ENCODE peak calls at places on chromosomes 12 and 14, in ten cellular contexts. L, R, J, F, C, A, M, T, V and N are unnamed samples.

GRCh38 chr14:31990959-31991541 is 86.1 kb upstream of the ARHGAP5 start:
- DNase-seq in L (peak; percentile 23), R (no peak), J (peak; percentile 67), F (no peak), C (no peak), A (no peak), M (no peak), T (no peak), V (no peak), N (no peak)

GRCh38 chr12:108734200-108734906 is 3.0 kb upstream of the CORO1C start:
- DNase-seq in L (peak; percentile 73), R (peak; percentile 61), J (peak; percentile 79), F (no peak), C (no peak), A (no peak), M (no peak), T (peak; percentile 75), V (peak; percentile 86), N (no peak)

GRCh38 chr12:52670961-52671360 is 9.2 kb downstream of the KRT1 start:
- DNase-seq in L (no peak), R (no peak), J (no peak), F (no peak), C (no peak), A (no peak), M (no peak), T (no peak), V (no peak), N (no peak)

GRCh38 chr14:64444984-64445845 is 20.1 kb upstream of the AKAP5 start:
- DNase-seq in L (peak; percentile 84), R (no peak), J (peak; percentile 93), F (no peak), C (peak; percentile 54), A (no peak), M (no peak), T (peak; percentile 69), V (no peak), N (no peak)

GRCh38 chr12:66813137-66813867 is 134.4 kb upstream of the GRIP1 start:
- DNase-seq in L (no peak), R (no peak), J (no peak), F (no peak), C (no peak), A (no peak), M (no peak), T (no peak), V (no peak), N (no peak)

GRCh38 chr12:76883151-76883550 is 4.3 kb upstream of the CSRP2 start:
- DNase-seq in L (no peak), R (no peak), J (peak; percentile 43), F (no peak), C (no peak), A (no peak), M (no peak), T (no peak), V (no peak), N (no peak)

GRCh38 chr14:99952453-99952852 is 112.8 kb upstream of the EVL start:
- DNase-seq in L (no peak), R (no peak), J (no peak), F (no peak), C (no peak), A (no peak), M (no peak), T (no peak), V (no peak), N (no peak)

GRCh38 chr12:95940514-95940913 is 1.9 kb downstream of the CCDC38 start:
- DNase-seq in L (no peak), R (no peak), J (no peak), F (no peak), C (no peak), A (no peak), M (no peak), T (no peak), V (no peak), N (no peak)

GRCh38 chr12:79927772-79928474 is 7.0 kb downstream of the PPP1R12A start:
- DNase-seq in L (no peak), R (no peak), J (peak; percentile 10), F (no peak), C (no peak), A (no peak), M (no peak), T (no peak), V (no peak), N (no peak)

GRCh38 chr12:131102991-131103609 is 149.4 kb downstream of the ADGRD1 start:
- DNase-seq in L (no peak), R (peak; percentile 26), J (no peak), F (no peak), C (no peak), A (peak; percentile 68), M (no peak), T (peak; percentile 48), V (no peak), N (peak; percentile 65)

GRCh38 chr14:54747616-54748015 is 155.0 kb downstream of the GCH1 start:
- DNase-seq in L (no peak), R (no peak), J (no peak), F (no peak), C (no peak), A (no peak), M (no peak), T (no peak), V (no peak), N (no peak)

GRCh38 chr12:108360487-108360886 is 21.4 kb upstream of the CMKLR1 start:
- DNase-seq in L (peak; percentile 47), R (no peak), J (no peak), F (no peak), C (no peak), A (no peak), M (no peak), T (peak; percentile 11), V (no peak), N (no peak)

GRCh38 chr12:10607885-10608458 is 5.4 kb downstream of the MAGOHB start:
- DNase-seq in L (peak; percentile 37), R (no peak), J (peak; percentile 28), F (no peak), C (no peak), A (no peak), M (no peak), T (no peak), V (no peak), N (no peak)

GRCh38 chr14:53432378-53432802 is 279.3 kb upstream of the DDHD1 start:
- DNase-seq in L (peak; percentile 70), R (no peak), J (peak; percentile 52), F (no peak), C (no peak), A (peak; percentile 71), M (no peak), T (no peak), V (peak; percentile 40), N (peak; percentile 53)
- TF ChIP-seq CTCF in L (peak; percentile 64), R (peak; percentile 72), J (peak; percentile 64), F (peak; percentile 53), C (peak; percentile 26), A (peak; percentile 86), M (peak; percentile 52), T (peak; percentile 18), V (peak; percentile 84), N (peak; percentile 23)

DNA sequence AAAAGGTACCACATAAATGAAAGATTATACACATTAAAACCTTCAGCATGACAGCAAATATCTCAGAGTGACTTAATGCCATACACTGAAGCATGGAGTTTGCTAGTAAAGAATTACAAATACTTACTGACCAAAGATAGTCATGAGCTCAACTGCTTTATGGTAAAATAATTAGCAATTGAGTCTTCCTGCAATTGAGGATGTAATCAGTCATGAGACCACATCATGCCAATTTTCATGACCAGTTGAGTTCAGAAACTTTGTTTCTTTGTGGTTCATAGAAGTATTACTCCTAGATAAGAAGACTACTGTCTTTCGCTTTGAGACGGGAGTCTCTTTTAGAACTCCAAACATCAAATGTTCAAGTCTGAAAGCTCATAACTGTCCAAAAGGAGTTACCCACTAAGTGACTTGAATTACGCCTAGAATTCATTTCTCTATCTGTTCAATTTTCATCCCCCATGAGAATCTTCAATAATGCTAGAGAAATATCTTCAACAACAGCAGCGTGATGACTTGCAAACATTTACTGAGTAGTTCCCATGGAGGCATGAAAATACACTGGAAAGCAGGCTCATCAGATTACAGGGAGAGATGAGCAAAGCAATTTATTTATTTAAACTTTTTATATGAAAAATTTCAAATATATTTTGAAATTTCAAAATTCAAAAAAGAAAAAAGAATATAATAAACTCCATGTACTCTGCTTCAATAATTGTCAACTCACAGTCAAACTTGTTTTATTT is 120.0 kb downstream of the BTG1 start:
- DNase-seq in L (no peak), R (no peak), J (no peak), F (no peak), C (no peak), A (no peak), M (no peak), T (no peak), V (no peak), N (no peak)
- H3K4me3 ChIP-seq in L (no peak overlapping the region), R (no peak overlapping the region), J (no peak overlapping the region), F (no peak overlapping the region), C (no peak overlapping the region), A (no peak overlapping the region), M (no peak overlapping the region), T (no peak overlapping the region), V (no peak overlapping the region), N (no peak overlapping the region)

GRCh38 chr12:56804684-56805083 is 41.6 kb downstream of the HSD17B6 start:
- DNase-seq in L (no peak), R (no peak), J (no peak), F (no peak), C (no peak), A (no peak), M (no peak), T (no peak), V (no peak), N (no peak)
- H3K9me3 ChIP-seq in L (no peaks in the 10 kb centered on the region), R (peaks cover 23% of the 10 kb centered on the region), J (no peaks in the 10 kb centered on the region), F (peaks cover 20% of the 10 kb centered on the region), C (peaks cover 22% of the 10 kb centered on the region), A (no peaks in the 10 kb centered on the region), M (peaks cover 8% of the 10 kb centered on the region), T (peaks cover 13% of the 10 kb centered on the region), V (no peaks in the 10 kb centered on the region), N (peaks cover 4% of the 10 kb centered on the region)

GRCh38 chr12:46300906-46301305 is 32.1 kb upstream of the SLC38A1 start:
- DNase-seq in L (peak; percentile 8), R (no peak), J (peak; percentile 26), F (no peak), C (no peak), A (no peak), M (no peak), T (no peak), V (no peak), N (no peak)

GRCh38 chr12:46303039-46303666 is 34.3 kb upstream of the SLC38A1 start:
- DNase-seq in L (peak; percentile 35), R (peak; percentile 45), J (peak; percentile 55), F (no peak), C (no peak), A (no peak), M (no peak), T (no peak), V (peak; percentile 18), N (no peak)

GRCh38 chr12:46299846-46300245 is 31.0 kb upstream of the SLC38A1 start:
- DNase-seq in L (peak; percentile 48), R (no peak), J (peak; percentile 2), F (no peak), C (no peak), A (no peak), M (no peak), T (no peak), V (no peak), N (no peak)

DNA sequence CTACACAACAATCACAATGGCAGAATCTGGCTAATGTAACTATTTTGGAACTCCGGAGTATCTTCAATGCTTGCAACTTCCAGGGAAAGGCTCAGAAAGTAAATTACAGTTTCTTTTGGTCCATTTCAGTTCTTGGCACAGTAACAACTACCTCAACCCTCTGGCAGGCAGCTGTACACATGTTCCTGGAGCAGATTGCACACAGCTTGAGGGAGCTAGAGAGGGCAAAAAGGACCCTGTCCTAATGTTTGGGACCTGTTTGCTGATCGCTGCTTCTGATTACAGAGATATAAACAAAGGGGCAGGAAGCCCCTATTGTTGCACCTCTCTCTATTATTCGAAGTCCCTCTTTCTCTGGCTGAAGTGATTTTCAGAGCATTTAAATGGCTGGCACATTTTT is 35.2 kb upstream of the SLC38A1 start:
- DNase-seq in L (no peak), R (no peak), J (peak; percentile 23), F (no peak), C (no peak), A (no peak), M (no peak), T (no peak), V (no peak), N (no peak)
- TF ChIP-seq CTCF in L (no peak), R (no peak), J (no peak), F (no peak), C (no peak), A (no peak), M (no peak), T (no peak), V (no peak), N (no peak)